ENCODE peak calls at places on chromosomes 16 and 17, in five cellular contexts. R, Q, D, L and Z are unnamed samples.

GRCh38 chr17:28878981-28879380 is 18.6 kb downstream of the FLOT2 start:
- DNase-seq in R (peak), Q (no peak), D (no peak), L (no peak), Z (peak)

GRCh38 chr17:77429985-77430752 is 289.4 kb downstream of the SEC14L1 start:
- DNase-seq in R (peak), Q (peak), D (peak), L (peak), Z (peak)

GRCh38 chr16:65071371-65072311 is 50.2 kb downstream of the CDH11 start:
- DNase-seq in R (peak), Q (no peak), D (no peak), L (no peak), Z (peak)

GRCh38 chr17:47990962-47991731 is 20.2 kb downstream of the CDK5RAP3 start:
- DNase-seq in R (no peak), Q (no peak), D (no peak), L (no peak), Z (no peak)

GRCh38 chr16:17345043-17345442 is 125.7 kb downstream of the XYLT1 start:
- DNase-seq in R (no peak), Q (no peak), D (no peak), L (no peak), Z (no peak)

GRCh38 chr17:56598471-56598870 is 5.0 kb downstream of the NOG start:
- DNase-seq in R (peak), Q (no peak), D (no peak), L (no peak), Z (peak)

GRCh38 chr17:27226611-27227234 is 67.2 kb upstream of the WSB1 start:
- DNase-seq in R (peak), Q (no peak), D (no peak), L (no peak), Z (peak)

GRCh38 chr17:47276868-47277267 is 23.2 kb downstream of the ITGB3 start:
- DNase-seq in R (peak), Q (no peak), D (no peak), L (no peak), Z (peak)

GRCh38 chr17:3788200-3788599 is 12.8 kb downstream of the ITGAE start:
- DNase-seq in R (no peak), Q (no peak), D (peak), L (no peak), Z (no peak)

GRCh38 chr16:88561485-88562369 is 8.5 kb upstream of the ZC3H18 start:
- DNase-seq in R (peak), Q (peak), D (peak), L (peak), Z (peak)

GRCh38 chr16:30977502-30977901 is 7.5 kb upstream of the HSD3B7 start:
- DNase-seq in R (no peak), Q (no peak), D (peak), L (no peak), Z (no peak)

GRCh38 chr16:87834668-87835473 is 34.4 kb downstream of the SLC7A5 start:
- DNase-seq in R (no peak), Q (no peak), D (no peak), L (peak), Z (no peak)

GRCh38 chr16:4594433-4595410 is 20.0 kb downstream of the UBALD1 start:
- DNase-seq in R (no peak), Q (no peak), D (no peak), L (no peak), Z (no peak)

GRCh38 chr16:78639775-78640174 is 540.3 kb downstream of the WWOX start:
- DNase-seq in R (no peak), Q (no peak), D (peak), L (no peak), Z (no peak)

GRCh38 chr17:81513669-81514484 is 1.3 kb upstream of the ACTG1 start:
- DNase-seq in R (peak), Q (no peak), D (peak), L (peak), Z (peak)

GRCh38 chr16:1158456-1159324 is 5.8 kb downstream of the CACNA1H start:
- DNase-seq in R (peak), Q (no peak), D (no peak), L (no peak), Z (no peak)